ENCODE peak calls at places on chromosomes 13 and 19, in seven cellular contexts. Y, R, W, G, U, A and X are unnamed samples.

GRCh38 chr19:30226464-30227070 is 145.6 kb upstream of the ZNF536 start:
- DNase-seq in Y (no peak), R (no peak), W (no peak), G (no peak), U (no peak), A (no peak), X (no peak)

GRCh38 chr19:3785464-3785937 is 680 bp downstream of the MATK start:
- DNase-seq in Y (no peak), R (no peak), W (no peak), G (no peak), U (no peak), A (no peak), X (no peak)

GRCh38 chr19:18253716-18254115 is 20.5 kb downstream of the IQCN start:
- DNase-seq in Y (no peak), R (no peak), W (no peak), G (no peak), U (no peak), A (no peak), X (no peak)

GRCh38 chr13:100544866-100545683 is 43.5 kb downstream of the GGACT start:
- DNase-seq in Y (no peak), R (no peak), W (no peak), G (no peak), U (no peak), A (no peak), X (peak)

GRCh38 chr13:46629811-46630413 is 76.9 kb downstream of the LRCH1 start:
- DNase-seq in Y (no peak), R (no peak), W (no peak), G (no peak), U (no peak), A (no peak), X (no peak)

GRCh38 chr13:111922086-111922485 is 144.9 kb upstream of the SOX1 start:
- DNase-seq in Y (no peak), R (no peak), W (no peak), G (no peak), U (no peak), A (no peak), X (peak)

GRCh38 chr13:34618654-34619053 is 323.4 kb upstream of the NBEA start:
- DNase-seq in Y (no peak), R (no peak), W (no peak), G (no peak), U (no peak), A (no peak), X (no peak)

GRCh38 chr19:33960566-33960965 is 163.9 kb downstream of the KCTD15 start:
- DNase-seq in Y (no peak), R (no peak), W (no peak), G (no peak), U (no peak), A (no peak), X (no peak)

GRCh38 chr13:35830850-35831450 is 300.2 kb downstream of the DCLK1 start:
- DNase-seq in Y (no peak), R (no peak), W (no peak), G (no peak), U (no peak), A (no peak), X (no peak)

GRCh38 chr13:36432106-36432544 is at the start of gene CCNA1:
- DNase-seq in Y (no peak), R (no peak), W (no peak), G (no peak), U (peak), A (peak), X (no peak)

GRCh38 chr19:30666301-30666803 is 294.2 kb downstream of the ZNF536 start:
- DNase-seq in Y (peak), R (peak), W (peak), G (peak), U (peak), A (peak), X (peak)

GRCh38 chr19:4742717-4743646 is 19.3 kb upstream of the DPP9 start:
- DNase-seq in Y (no peak), R (no peak), W (no peak), G (no peak), U (peak), A (no peak), X (no peak)

GRCh38 chr19:16400911-16401675 is 70.7 kb downstream of the EPS15L1 start:
- DNase-seq in Y (no peak), R (no peak), W (no peak), G (no peak), U (peak), A (no peak), X (no peak)